ENCODE peak calls at places on chromosomes 7 and 10, in ten cellular contexts. D is A549, I is Peyer's patch, E is transverse colon, Z is GM12892, R is IMR-90, P is tibial nerve, C is uterus, N is body of pancreas, S is suprapubic skin. F is an unnamed sample.

GRCh38 chr10:18436902-18437301 is 214.5 kb downstream of the NSUN6 start:
- DNase-seq in R (no peak), S (no peak), C (no peak), P (no peak), Z (no peak), E (no peak), D (no peak), N (no peak), I (no peak), F (no peak)

GRCh38 chr10:88455831-88456230 is 127.3 kb downstream of the RNLS start:
- DNase-seq in Z (no peak), N (no peak), I (no peak), S (no peak), P (no peak), C (no peak), R (no peak), E (no peak), D (no peak), F (no peak)

GRCh38 chr7:89123871-89124270 is 328.3 kb upstream of the TEX47 start:
- DNase-seq in N (no peak), I (no peak), C (no peak), E (no peak), D (no peak), Z (no peak), S (no peak), R (no peak), P (no peak), F (no peak)

GRCh38 chr10:16777473-16778370 is 39.5 kb downstream of the RSU1 start:
- DNase-seq in C (peak), D (peak), P (no peak), R (peak), S (no peak), Z (peak), I (no peak), E (no peak), N (no peak), F (peak)

GRCh38 chr10:111104811-111105210 is 28.0 kb downstream of the ADRA2A start:
- DNase-seq in E (no peak), I (no peak), S (no peak), C (no peak), Z (no peak), P (no peak), N (no peak), D (no peak), R (no peak), F (no peak)

GRCh38 chr7:39979406-39980073 is 29.5 kb downstream of the CDK13 start:
- DNase-seq in P (no peak), C (no peak), R (no peak), N (no peak), Z (no peak), I (no peak), D (no peak), E (no peak), S (no peak), F (no peak)

GRCh38 chr10:72008096-72008933 is 44.1 kb downstream of the CHST3 start:
- DNase-seq in C (no peak), N (no peak), E (no peak), D (no peak), I (no peak), R (no peak), S (no peak), P (no peak), Z (no peak), F (no peak)

GRCh38 chr10:132571565-132572544 is 34.3 kb downstream of the INPP5A start:
- DNase-seq in E (peak), P (no peak), Z (no peak), I (peak), S (peak), D (peak), C (peak), R (peak), N (peak), F (peak)

GRCh38 chr10:128322950-128323349 is 196.7 kb upstream of the MKI67 start:
- DNase-seq in D (no peak), Z (no peak), P (no peak), I (no peak), R (no peak), E (no peak), C (no peak), N (no peak), S (no peak), F (no peak)

GRCh38 chr7:74542558-74543117 is 88.9 kb downstream of the GTF2IRD1 start:
- DNase-seq in N (peak), E (no peak), S (no peak), Z (no peak), C (no peak), R (no peak), P (no peak), D (no peak), I (no peak), F (no peak)

GRCh38 chr10:28728396-28728795 is 51.1 kb downstream of the BAMBI start:
- DNase-seq in I (no peak), C (no peak), D (no peak), N (no peak), P (no peak), S (no peak), R (no peak), Z (no peak), E (no peak), F (no peak)

GRCh38 chr7:6444516-6445269 is 3.1 kb downstream of the DAGLB start:
- DNase-seq in C (no peak), I (no peak), E (no peak), S (no peak), N (no peak), Z (no peak), D (no peak), P (no peak), R (peak), F (no peak)

GRCh38 chr7:6451224-6451705 is 3.5 kb upstream of the DAGLB start:
- DNase-seq in I (no peak), S (no peak), D (no peak), N (no peak), P (no peak), R (no peak), C (no peak), E (no peak), Z (no peak), F (no peak)

GRCh38 chr7:6448943-6449543 is 1.3 kb upstream of the DAGLB start:
- DNase-seq in Z (no peak), D (no peak), I (peak), P (no peak), N (peak), E (no peak), R (no peak), S (no peak), C (no peak), F (no peak)

GRCh38 chr7:6446977-6447588 is 671 bp downstream of the DAGLB start:
- DNase-seq in N (peak), S (peak), I (peak), R (peak), Z (no peak), P (peak), E (peak), C (peak), D (peak), F (no peak)

GRCh38 chr7:6447589-6448210 is at the start of gene DAGLB:
- DNase-seq in N (peak), R (peak), C (peak), E (peak), I (peak), S (peak), P (peak), Z (peak), D (peak), F (peak)
- TF ChIP-seq POLR2A in N (peak), R (peak), C (peak), E (peak), I (peak), S (peak), P (peak), Z (peak), D (peak), F (peak)

DNA sequence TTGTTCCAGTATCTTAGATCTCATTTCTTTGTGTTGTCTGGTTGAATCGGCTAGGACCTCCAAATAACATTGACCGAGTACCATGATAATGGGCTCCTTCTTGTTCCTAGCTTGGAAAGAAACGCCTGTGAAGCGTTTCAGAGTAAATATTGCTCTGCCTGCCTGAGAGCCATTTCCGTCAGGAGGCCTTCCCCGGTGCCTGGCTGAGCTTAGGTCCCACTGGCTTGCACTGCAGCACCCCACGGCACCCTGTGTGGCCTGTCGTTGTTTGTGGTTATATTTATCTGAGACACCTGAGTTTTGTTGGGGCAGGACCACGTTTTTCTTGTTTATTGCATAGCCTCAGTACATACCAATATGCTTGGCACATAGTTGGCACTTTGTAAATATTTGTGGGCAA is 17.8 kb downstream of the FOXK1 start:
- DNase-seq in P (no peak), R (no peak), I (no peak), Z (no peak), N (no peak), D (no peak), E (no peak), S (no peak), C (no peak), F (no peak)
- TF ChIP-seq POLR2A in P (no peak), R (no peak), I (no peak), Z (no peak), N (no peak), D (no peak), E (no peak), S (no peak), C (no peak), F (no peak)

GRCh38 chr7:56053379-56053778 is 1.8 kb downstream of the CCT6A start:
- DNase-seq in C (no peak), N (no peak), P (no peak), Z (no peak), S (no peak), D (no peak), R (no peak), I (no peak), E (no peak), F (no peak)

GRCh38 chr7:56051053-56051338 is 248 bp downstream of the PSPH start:
- DNase-seq in S (no peak), N (no peak), P (no peak), Z (no peak), C (no peak), E (no peak), R (no peak), D (no peak), I (no peak), F (no peak)

GRCh38 chr7:56048245-56048644 is 3.0 kb downstream of the PSPH start:
- DNase-seq in C (no peak), Z (no peak), E (no peak), P (no peak), I (no peak), N (no peak), R (no peak), D (no peak), S (no peak), F (no peak)

GRCh38 chr7:56053993-56054392 is 2.4 kb downstream of the CCT6A start:
- DNase-seq in R (no peak), N (no peak), I (no peak), E (no peak), S (no peak), P (no peak), C (no peak), D (no peak), Z (no peak), F (no peak)

DNA sequence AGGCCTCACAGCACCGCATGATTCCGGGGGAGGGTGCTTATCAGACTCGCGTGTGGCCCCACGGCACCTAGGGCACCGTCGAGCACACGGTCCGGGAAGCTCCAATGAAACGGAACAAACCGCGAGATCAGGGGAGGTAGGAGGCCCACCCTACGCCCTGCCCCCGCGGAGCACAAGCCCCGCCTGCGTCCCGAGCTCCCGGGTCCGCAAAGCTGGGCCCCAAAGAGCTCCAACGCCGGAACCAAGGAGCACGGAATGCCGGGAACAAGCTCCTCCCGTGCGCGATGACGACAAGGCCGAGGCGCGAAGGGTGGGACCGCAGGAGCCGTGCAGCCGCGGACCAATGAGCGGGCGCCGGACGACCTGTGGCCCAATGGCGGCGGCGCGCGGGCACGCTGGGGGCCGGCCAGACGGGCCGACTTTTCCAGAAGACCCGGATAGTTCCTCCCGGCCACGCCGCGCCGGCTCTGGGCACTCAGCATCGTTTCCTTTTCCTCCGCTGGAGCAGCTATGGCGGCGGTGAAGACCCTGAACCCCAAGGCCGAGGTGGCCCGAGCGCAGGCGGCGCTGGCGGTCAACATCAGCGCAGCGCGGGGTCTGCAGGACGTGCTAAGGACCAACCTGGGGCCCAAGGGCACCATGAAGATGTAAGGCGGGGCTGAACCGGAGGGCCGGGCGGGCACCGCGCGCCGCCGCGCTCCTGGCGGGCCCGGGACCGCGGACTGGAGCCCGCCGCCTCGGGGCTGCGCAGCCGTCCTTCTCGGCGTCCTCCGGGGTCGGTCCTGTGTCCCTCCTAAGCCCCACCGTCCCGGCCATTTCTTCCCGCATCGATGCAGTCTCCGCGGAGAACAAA is at the start of the genes CCT6A and PSPH:
- DNase-seq in S (peak), R (peak), E (peak), D (peak), P (peak), C (peak), N (peak), I (peak), Z (peak), F (peak)
- TF ChIP-seq POLR2A in S (peak), R (peak), E (peak), D (peak), P (peak), C (peak), N (peak), I (peak), Z (peak), F (peak)

GRCh38 chr10:103667390-103667789 is 173.9 kb downstream of the NEURL1 start:
- DNase-seq in I (no peak), S (no peak), D (no peak), P (no peak), N (no peak), C (peak), R (peak), Z (no peak), E (peak), F (no peak)
- TF ChIP-seq POLR2A in I (no peak), S (no peak), D (no peak), P (no peak), N (no peak), C (no peak), R (peak), Z (no peak), E (no peak), F (no peak)

DNA sequence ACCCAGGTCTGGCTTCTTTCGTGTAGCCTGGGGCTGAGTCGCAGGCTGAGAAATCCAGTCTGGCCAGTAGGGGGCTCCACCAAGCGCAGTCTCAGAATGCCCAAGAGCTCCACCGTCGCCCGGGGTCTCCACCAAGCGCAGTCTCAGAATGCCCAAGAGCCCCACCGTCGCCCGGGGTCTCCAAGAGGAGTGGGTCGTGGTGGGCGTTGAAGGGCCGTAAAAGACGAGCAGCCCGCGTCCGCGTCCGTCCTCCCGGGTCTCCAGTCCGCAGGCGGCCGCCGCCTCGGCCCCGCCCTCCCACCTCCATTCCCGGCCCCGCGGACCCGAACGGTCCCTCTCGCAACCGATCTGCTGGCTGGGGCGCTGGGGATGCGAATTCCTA is 890 bp upstream of the ZYX start:
- DNase-seq in D (peak), N (peak), P (peak), Z (peak), I (peak), C (peak), R (peak), E (peak), S (peak), F (peak)
- TF ChIP-seq POLR2A in D (no peak), N (no peak), P (no peak), Z (no peak), I (no peak), C (no peak), R (no peak), E (no peak), S (no peak), F (peak)

GRCh38 chr7:76165106-76165972 is 36.4 kb upstream of the SRRM3 start:
- DNase-seq in I (peak), Z (no peak), S (no peak), R (no peak), D (no peak), P (peak), N (no peak), E (no peak), C (no peak), F (no peak)

GRCh38 chr7:76165973-76166403 is 35.7 kb upstream of the SRRM3 start:
- DNase-seq in R (no peak), D (no peak), E (no peak), Z (no peak), C (no peak), P (peak), I (peak), N (no peak), S (no peak), F (no peak)

DNA sequence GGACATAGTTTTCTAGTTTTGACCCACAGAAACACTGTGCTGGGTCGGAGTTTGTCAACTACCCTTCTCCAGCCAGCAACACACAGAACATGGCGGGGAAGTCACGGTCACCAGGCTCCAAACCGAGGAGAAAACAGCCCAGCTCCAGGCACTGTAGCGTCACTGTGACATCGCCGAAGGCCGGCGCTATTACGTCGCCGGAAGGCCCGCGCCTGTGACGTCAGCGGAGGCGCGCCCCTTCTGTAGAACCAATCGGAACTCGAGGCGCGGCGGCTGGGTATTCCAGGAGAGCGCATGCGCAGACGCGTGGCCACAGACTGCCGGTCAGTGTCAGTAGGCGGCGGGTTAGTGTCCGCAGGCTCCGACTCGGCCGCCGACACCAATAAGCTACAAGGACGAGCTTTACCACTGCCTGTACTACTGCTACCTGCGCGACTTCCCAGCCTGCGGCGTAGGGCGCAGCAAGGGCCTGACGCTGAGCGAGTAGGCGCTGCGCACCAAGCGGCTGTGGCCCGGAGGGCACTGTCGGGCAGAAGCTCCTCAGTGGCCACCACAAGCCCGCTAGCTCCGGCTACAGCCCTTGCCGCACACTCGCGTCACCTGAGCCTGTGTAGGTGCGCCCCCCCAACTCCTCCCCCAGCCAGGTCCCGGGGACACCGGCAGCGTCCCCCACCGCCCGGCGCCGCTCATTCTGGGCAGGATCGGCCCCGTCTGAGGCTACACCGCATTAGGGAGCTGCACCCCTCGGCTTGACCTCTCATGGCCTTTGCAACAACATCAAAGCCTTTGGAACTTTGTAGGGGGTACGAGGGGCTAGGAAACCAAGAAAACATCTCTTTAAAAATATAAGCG is 35.1 kb upstream of the SRRM3 start:
- DNase-seq in P (peak), R (peak), C (peak), I (peak), D (peak), S (peak), Z (peak), E (peak), N (peak), F (peak)
- TF ChIP-seq POLR2A in P (peak), R (peak), C (peak), I (peak), D (peak), S (no peak), Z (no peak), E (peak), N (peak), F (peak)

DNA sequence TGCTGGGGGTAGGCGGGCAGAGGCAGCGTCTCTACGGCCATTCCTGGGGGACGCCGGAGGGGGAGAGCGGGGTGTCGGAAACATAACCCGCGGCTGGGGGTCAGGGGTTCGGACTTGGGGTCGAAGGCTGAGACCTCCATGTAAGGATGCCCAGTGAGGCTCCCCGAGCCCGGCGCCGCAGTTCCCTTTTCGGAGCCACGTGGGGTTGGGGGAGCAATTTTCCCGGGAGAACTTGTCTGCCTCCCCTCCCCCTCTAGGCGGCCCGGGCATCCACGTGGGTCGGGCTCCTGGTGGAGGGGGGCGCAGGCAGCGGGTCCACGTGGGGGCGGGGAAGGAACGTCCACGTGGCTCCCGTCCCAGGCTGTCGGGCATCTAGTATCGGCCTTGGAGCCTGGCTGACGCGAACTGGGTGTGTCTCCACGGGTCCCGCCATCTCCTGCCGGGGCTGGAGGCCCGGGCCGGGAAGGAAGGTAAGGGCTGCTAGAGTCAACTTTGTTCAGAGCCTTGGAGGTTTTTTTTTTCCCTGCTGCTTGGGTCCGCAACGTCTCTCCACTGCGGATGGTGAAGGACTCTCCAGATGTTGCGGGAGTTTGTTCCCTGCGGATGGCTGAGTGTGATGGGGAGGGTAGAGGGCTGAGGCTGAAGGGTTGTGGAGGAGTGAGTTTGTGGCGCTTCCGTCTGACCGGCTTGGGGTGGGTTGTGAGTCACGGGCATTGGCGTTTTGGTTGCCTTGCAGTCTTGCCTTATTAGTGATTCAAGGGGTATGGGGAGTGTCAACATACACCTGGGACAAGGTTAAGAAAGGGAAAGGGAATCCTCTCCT is 744 bp downstream of the PPRC1 start:
- DNase-seq in C (peak), R (peak), Z (peak), D (peak), N (peak), E (peak), I (peak), P (peak), S (peak), F (peak)
- TF ChIP-seq POLR2A in C (no peak), R (peak), Z (peak), D (no peak), N (no peak), E (no peak), I (no peak), P (no peak), S (no peak), F (no peak)

F was measured in H54.